ENCODE peak calls at places on chromosome 3, in seven cellular contexts. F, M, S, R, L, W and X are unnamed samples.

GRCh38 chr3:173399001-173399400 is 1.5 kb downstream of the NLGN1 start:
- DNase-seq in S (no peak), W (no peak), R (no peak), M (no peak), L (no peak), F (no peak), X (no peak)

GRCh38 chr3:111539351-111540331 is 2.4 kb upstream of the CD96 start:
- DNase-seq in L (peak; percentile 44), F (peak; percentile 48), W (peak; percentile 62), S (peak; percentile 84), M (peak; percentile 65), R (peak; percentile 50), X (peak; percentile 8)

GRCh38 chr3:196192036-196193001 is 18.9 kb downstream of the ZDHHC19 start:
- DNase-seq in F (no peak), W (no peak), S (peak; percentile 70), M (peak; percentile 73), R (peak; percentile 77), L (peak; percentile 37), X (no peak)

GRCh38 chr3:187368765-187369450 is 723 bp downstream of the RTP4 start:
- DNase-seq in S (no peak), F (no peak), R (no peak), M (no peak), W (no peak), L (no peak), X (no peak)

GRCh38 chr3:174784206-174784934 is 74.8 kb upstream of the NAALADL2 start:
- DNase-seq in S (no peak), M (no peak), W (no peak), L (no peak), F (no peak), R (no peak), X (no peak)

GRCh38 chr3:160754371-160754854 is 1.6 kb upstream of the PPM1L start:
- DNase-seq in R (peak; percentile 60), F (peak; percentile 38), W (no peak), L (peak; percentile 2), M (peak; percentile 48), S (no peak), X (no peak)

GRCh38 chr3:15309662-15310335 is 22.6 kb downstream of the SH3BP5 start:
- DNase-seq in M (no peak), S (no peak), F (no peak), W (no peak), L (no peak), R (no peak), X (no peak)

GRCh38 chr3:16410659-16411058 is 102.8 kb downstream of the RFTN1 start:
- DNase-seq in M (no peak), S (no peak), R (no peak), W (no peak), F (no peak), L (no peak), X (no peak)

GRCh38 chr3:151008699-151009098 is 36.2 kb upstream of the CLRN1 start:
- DNase-seq in F (peak; percentile 18), L (no peak), W (no peak), M (no peak), S (no peak), R (no peak), X (no peak)

GRCh38 chr3:58048301-58048700 is 40.1 kb downstream of the FLNB start:
- DNase-seq in L (no peak), R (no peak), W (no peak), M (no peak), S (no peak), F (no peak), X (no peak)

GRCh38 chr3:58049143-58049785 is 41.0 kb downstream of the FLNB start:
- DNase-seq in S (no peak), M (peak; percentile 58), R (no peak), F (peak; percentile 62), W (peak; percentile 88), L (no peak), X (peak; percentile 89)

GRCh38 chr3:58047806-58048205 is 39.6 kb downstream of the FLNB start:
- DNase-seq in R (no peak), L (no peak), S (no peak), M (no peak), W (no peak), F (no peak), X (no peak)

GRCh38 chr3:58052373-58053273 is 44.4 kb downstream of the FLNB start:
- DNase-seq in R (peak; percentile 84), F (no peak), S (no peak), L (no peak), M (peak; percentile 84), W (peak; percentile 87), X (peak; percentile 87)

GRCh38 chr3:58051196-58051595 is 43.0 kb downstream of the FLNB start:
- DNase-seq in W (peak; percentile 79), F (no peak), L (no peak), M (no peak), S (no peak), R (no peak), X (no peak)
- H3K4me1 ChIP-seq in W (peaks cover 93% of the 10 kb centered on the region), F (peaks cover 21% of the 10 kb centered on the region), L (no peaks in the 10 kb centered on the region), M (peaks cover 6% of the 10 kb centered on the region), S (no peaks in the 10 kb centered on the region), R (peaks cover 4% of the 10 kb centered on the region), X (peaks cover 75% of the 10 kb centered on the region)

DNA sequence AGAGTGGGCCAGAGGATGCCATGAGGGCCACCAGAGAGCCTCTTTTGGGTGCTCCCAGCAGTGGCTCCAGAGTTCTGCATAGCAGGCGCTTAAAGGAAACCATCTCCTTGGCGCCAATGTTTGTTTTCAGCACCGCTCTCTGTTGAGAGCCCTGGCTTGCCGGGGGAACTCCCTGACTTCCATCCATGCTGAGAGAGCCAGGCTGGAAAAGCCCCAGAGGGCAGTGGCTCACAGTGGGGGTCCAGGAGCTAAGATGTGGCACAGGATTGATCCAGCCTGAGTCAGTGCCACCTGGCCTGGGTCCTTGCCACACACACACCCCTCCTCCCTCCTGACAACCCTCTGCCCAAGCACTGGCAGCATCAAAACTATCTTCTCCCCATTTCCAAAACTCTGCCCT is 50.4 kb upstream of the HACD2 start:
- DNase-seq in R (no peak), L (no peak), S (no peak), W (no peak), F (no peak), M (no peak), X (no peak)
- H3K4me1 ChIP-seq in R (no peaks in the 10 kb centered on the region), L (no peaks in the 10 kb centered on the region), S (no peaks in the 10 kb centered on the region), W (no peaks in the 10 kb centered on the region), F (peaks cover 31% of the 10 kb centered on the region), M (no peaks in the 10 kb centered on the region), X (peaks cover 5% of the 10 kb centered on the region)

GRCh38 chr3:126343675-126344074 is 13.5 kb downstream of the KLF15 start:
- DNase-seq in R (peak; percentile 40), M (no peak), W (peak; percentile 42), S (peak; percentile 41), L (no peak), F (no peak), X (no peak)

GRCh38 chr3:126345231-126345630 is 12.0 kb downstream of the KLF15 start:
- DNase-seq in M (no peak), S (no peak), R (no peak), L (no peak), W (peak; percentile 9), F (no peak), X (no peak)

GRCh38 chr3:126342991-126343661 is 14.1 kb downstream of the KLF15 start:
- DNase-seq in L (no peak), W (peak; percentile 52), R (peak; percentile 52), F (peak; percentile 17), S (peak; percentile 37), M (peak; percentile 15), X (no peak)

GRCh38 chr3:126345641-126346460 is 11.4 kb downstream of the KLF15 start:
- DNase-seq in M (peak; percentile 12), L (no peak), R (peak; percentile 50), S (peak; percentile 35), W (peak; percentile 37), F (no peak), X (no peak)

DNA sequence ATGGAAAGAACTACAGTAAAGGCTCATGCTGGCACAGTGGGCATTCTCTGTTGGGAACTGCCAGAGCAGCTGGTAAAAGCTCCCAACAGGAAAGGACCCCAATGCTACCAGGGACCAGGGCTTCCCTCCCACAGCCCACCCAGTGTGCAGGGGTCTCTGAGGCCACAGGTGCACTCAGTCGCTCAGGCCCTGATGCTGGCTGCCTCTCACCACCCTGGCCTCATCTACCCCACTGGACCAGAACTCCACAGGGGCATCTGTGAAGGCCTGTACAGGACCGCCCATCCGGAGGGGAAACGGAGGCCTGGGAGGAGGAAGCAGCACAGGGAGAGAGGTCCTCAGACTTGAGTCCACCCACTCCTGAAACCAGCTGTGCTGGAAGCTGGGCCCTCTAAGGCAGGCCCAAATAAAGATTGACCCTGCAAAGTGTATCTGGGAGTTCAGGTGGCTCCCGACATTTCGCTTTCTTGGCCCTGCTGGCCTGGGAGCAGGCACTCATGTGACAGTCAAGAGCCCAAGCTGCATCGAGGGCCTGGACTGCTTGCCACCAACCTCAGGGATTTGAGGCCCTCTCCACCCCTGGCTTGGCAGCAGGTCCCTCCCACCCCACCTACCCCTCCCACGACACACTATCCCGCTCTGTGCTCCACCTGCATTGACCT is 12.7 kb downstream of the KLF15 start:
- DNase-seq in F (no peak), S (no peak), L (no peak), W (peak; percentile 37), R (peak; percentile 38), M (peak; percentile 10), X (no peak)
- H3K4me1 ChIP-seq in F (peaks cover 5% of the 10 kb centered on the region), S (no peaks in the 10 kb centered on the region), L (no peaks in the 10 kb centered on the region), W (no peaks in the 10 kb centered on the region), R (peaks cover 19% of the 10 kb centered on the region), M (no peaks in the 10 kb centered on the region), X (no peaks in the 10 kb centered on the region)

DNA sequence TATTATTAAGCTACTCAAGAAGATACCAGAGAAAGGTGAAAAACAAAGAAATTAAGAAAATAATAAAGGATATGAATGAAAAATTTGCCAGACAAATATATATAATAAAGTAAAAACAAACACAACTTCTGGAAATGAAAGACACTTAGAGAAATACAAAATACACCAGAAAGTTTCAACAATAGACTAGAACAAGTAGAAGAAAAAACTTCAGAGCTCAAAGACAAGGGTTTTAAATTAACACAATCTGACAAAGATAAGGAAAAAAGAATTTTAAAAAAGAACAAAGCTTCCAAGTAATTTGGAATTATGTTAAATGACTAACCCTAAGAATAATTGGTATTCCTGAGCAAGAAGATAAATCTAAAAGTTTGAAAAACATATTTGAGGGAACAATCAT is 135.3 kb downstream of the PLCH1 start:
- DNase-seq in M (no peak), S (no peak), W (no peak), F (no peak), R (no peak), L (no peak), X (no peak)
- H3K4me1 ChIP-seq in M (no peaks in the 10 kb centered on the region), S (no peaks in the 10 kb centered on the region), W (no peaks in the 10 kb centered on the region), F (peaks cover 10% of the 10 kb centered on the region), R (no peaks in the 10 kb centered on the region), L (no peaks in the 10 kb centered on the region), X (no peaks in the 10 kb centered on the region)

GRCh38 chr3:129562803-129563202 is 19.8 kb downstream of the H1-8 start:
- DNase-seq in W (no peak), R (peak; percentile 41), S (no peak), L (no peak), M (no peak), F (no peak), X (no peak)
- H3K4me1 ChIP-seq in W (no peaks in the 10 kb centered on the region), R (peaks cover 24% of the 10 kb centered on the region), S (peaks cover 3% of the 10 kb centered on the region), L (peaks cover 26% of the 10 kb centered on the region), M (no peaks in the 10 kb centered on the region), F (peaks cover 23% of the 10 kb centered on the region), X (peaks cover 19% of the 10 kb centered on the region)

GRCh38 chr3:168077091-168077490 is 18.6 kb downstream of the GOLIM4 start:
- DNase-seq in R (no peak), S (no peak), W (no peak), F (no peak), L (no peak), M (no peak), X (no peak)
- H3K4me1 ChIP-seq in R (peaks cover 17% of the 10 kb centered on the region), S (no peaks in the 10 kb centered on the region), W (peaks cover 6% of the 10 kb centered on the region), F (no peaks in the 10 kb centered on the region), L (no peaks in the 10 kb centered on the region), M (no peaks in the 10 kb centered on the region), X (no peaks in the 10 kb centered on the region)